ENCODE peak calls at places on chromosome 4, in eight cellular contexts. Y, A, Q, U, H, G, N and S are unnamed samples. For H3K9me3, the result is how much of the 10 kb centered on the place peaks cover.

GRCh38 chr4:74023709-74024108 is 14.8 kb downstream of the CXCL3 start:
- DNase-seq in Y (no peak), A (peak), Q (no peak), U (no peak), H (no peak), G (no peak), N (no peak), S (no peak)

GRCh38 chr4:78298618-78299017 is 241.5 kb downstream of the FRAS1 start:
- DNase-seq in Y (no peak), A (no peak), Q (no peak), U (no peak), H (no peak), G (no peak), N (no peak), S (no peak)

GRCh38 chr4:95129036-95129435 is 371.3 kb downstream of the BMPR1B start:
- DNase-seq in Y (no peak), A (no peak), Q (no peak), U (no peak), H (no peak), G (no peak), N (no peak), S (no peak)

GRCh38 chr4:162909952-162910351 is 256.7 kb downstream of the NAF1 start:
- DNase-seq in Y (no peak), A (no peak), Q (no peak), U (no peak), H (no peak), G (no peak), N (no peak), S (no peak)

GRCh38 chr4:47193179-47193578 is 161.8 kb downstream of the GABRB1 start:
- DNase-seq in Y (no peak), A (no peak), Q (no peak), U (no peak), H (no peak), G (no peak), N (no peak), S (no peak)

GRCh38 chr4:21726255-21726815 is 222.2 kb downstream of the KCNIP4 start:
- DNase-seq in Y (no peak), A (no peak), Q (no peak), U (no peak), H (no peak), G (no peak), N (no peak), S (no peak)

GRCh38 chr4:107718351-107718965 is 1.6 kb downstream of the PAPSS1 start:
- DNase-seq in Y (no peak), A (no peak), Q (no peak), U (no peak), H (no peak), G (no peak), N (no peak), S (no peak)

GRCh38 chr4:179867300-179867878 is 2375.8 kb upstream of the TENM3 start:
- DNase-seq in Y (peak), A (peak), Q (peak), U (peak), H (no peak), G (no peak), N (peak), S (no peak)

GRCh38 chr4:120509719-120510118 is 412.8 kb downstream of the PRDM5 start:
- DNase-seq in Y (no peak), A (no peak), Q (no peak), U (no peak), H (no peak), G (no peak), N (no peak), S (no peak)

GRCh38 chr4:138916763-138917162 is 98.8 kb upstream of the NOCT start:
- DNase-seq in Y (no peak), A (no peak), Q (no peak), U (no peak), H (no peak), G (no peak), N (no peak), S (no peak)

GRCh38 chr4:124135409-124135813 is 577.1 kb downstream of the ANKRD50 start:
- DNase-seq in Y (no peak), A (no peak), Q (no peak), U (no peak), H (no peak), G (no peak), N (no peak), S (no peak)

GRCh38 chr4:95889662-95890061 is 49.8 kb downstream of the PDHA2 start:
- DNase-seq in Y (no peak), A (no peak), Q (no peak), U (no peak), H (no peak), G (no peak), N (no peak), S (no peak)

GRCh38 chr4:168978001-168978700 is 31.9 kb downstream of the CBR4 start:
- DNase-seq in Y (peak), A (no peak), Q (no peak), U (no peak), H (no peak), G (no peak), N (no peak), S (no peak)

GRCh38 chr4:15043226-15043625 is 40.9 kb downstream of the CPEB2 start:
- DNase-seq in Y (peak), A (no peak), Q (no peak), U (no peak), H (no peak), G (no peak), N (no peak), S (no peak)

GRCh38 chr4:24256547-24256946 is 327.8 kb downstream of the DHX15 start:
- DNase-seq in Y (no peak), A (no peak), Q (no peak), U (no peak), H (no peak), G (no peak), N (no peak), S (no peak)

DNA sequence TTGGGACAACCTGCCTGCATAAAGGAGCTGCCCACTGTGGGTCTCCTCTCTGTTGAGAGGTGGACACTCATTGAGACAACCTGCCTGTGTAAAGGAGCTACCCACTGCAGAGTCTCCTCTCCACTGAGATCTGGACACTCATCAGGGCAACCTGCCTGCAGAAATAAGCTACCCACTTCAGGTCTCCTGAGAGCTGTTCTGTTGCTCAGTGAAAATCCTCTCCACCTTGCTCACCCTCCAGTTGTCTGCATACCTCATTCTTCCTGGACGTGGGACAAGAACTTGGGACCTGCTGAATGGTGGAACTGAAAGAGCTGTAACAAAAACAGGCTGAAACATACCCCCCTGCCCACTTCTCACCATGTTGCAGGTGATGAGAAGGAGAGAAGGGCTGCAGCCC is 59.9 kb upstream of the CDKN2AIP start:
- DNase-seq in Y (no peak), A (no peak), Q (no peak), U (no peak), H (no peak), G (peak), N (no peak), S (no peak)
- H3K9me3 ChIP-seq in Y (under half), A (under half), Q (under half), U (under half), H (under half), G (under half), N (under half), S (under half)

GRCh38 chr4:154744341-154744948 is 645 bp downstream of the LRAT start:
- DNase-seq in Y (no peak), A (no peak), Q (no peak), U (no peak), H (no peak), G (no peak), N (no peak), S (no peak)

GRCh38 chr4:154741877-154742851 is 1.6 kb upstream of the LRAT start:
- DNase-seq in Y (no peak), A (no peak), Q (peak), U (peak), H (no peak), G (no peak), N (no peak), S (no peak)

GRCh38 chr4:154740462-154740861 is 3.3 kb upstream of the LRAT start:
- DNase-seq in Y (no peak), A (no peak), Q (no peak), U (peak), H (no peak), G (no peak), N (no peak), S (no peak)

GRCh38 chr4:154741131-154741530 is 2.7 kb upstream of the LRAT start:
- DNase-seq in Y (no peak), A (no peak), Q (no peak), U (no peak), H (no peak), G (no peak), N (no peak), S (no peak)

DNA sequence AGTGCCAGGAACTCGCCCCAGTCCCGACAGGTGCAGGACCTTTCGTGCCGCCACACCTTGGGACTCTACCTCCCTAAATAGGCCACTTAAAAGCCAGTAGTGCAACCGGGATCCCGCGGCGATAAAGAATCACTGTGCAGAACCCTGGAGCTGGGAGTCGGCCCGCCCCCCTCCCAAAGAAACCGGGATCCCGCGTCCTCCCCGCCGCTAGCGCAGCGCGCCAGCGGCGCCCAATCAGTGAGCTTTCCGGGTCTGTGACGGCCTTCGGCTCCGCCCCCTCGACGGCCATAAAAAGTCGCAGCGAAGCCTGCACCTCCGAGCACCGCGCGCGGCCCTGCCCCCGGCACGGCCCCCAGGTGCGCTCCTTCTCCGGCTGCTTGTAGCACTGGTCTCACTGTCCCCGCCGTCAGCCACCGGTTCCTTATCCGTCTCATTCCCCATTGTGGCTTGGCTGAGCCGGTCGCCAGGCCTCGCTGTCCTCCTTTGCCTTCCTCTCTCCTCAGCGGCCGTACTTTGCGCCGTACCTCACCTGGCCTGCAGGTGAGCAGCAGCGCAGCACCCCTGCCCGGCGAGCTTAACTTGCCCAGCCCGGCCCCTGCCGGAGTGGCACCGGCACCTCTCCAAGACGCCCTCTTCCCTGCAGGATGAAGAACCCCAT is at the start of gene LRAT:
- DNase-seq in Y (peak), A (peak), Q (peak), U (peak), H (peak), G (peak), N (no peak), S (no peak)
- TF ChIP-seq POLR2A in Y (no peak), A (no peak), Q (no peak), U (peak), H (no peak), G (no peak), N (no peak), S (no peak)

GRCh38 chr4:129063640-129064039 is 29.7 kb downstream of the SCLT1 start:
- DNase-seq in Y (no peak), A (no peak), Q (no peak), U (no peak), H (no peak), G (no peak), N (no peak), S (no peak)

GRCh38 chr4:129062580-129062979 is 30.8 kb downstream of the SCLT1 start:
- DNase-seq in Y (no peak), A (no peak), Q (no peak), U (no peak), H (no peak), G (no peak), N (no peak), S (no peak)

GRCh38 chr4:129064717-129065116 is 28.6 kb downstream of the SCLT1 start:
- DNase-seq in Y (no peak), A (no peak), Q (no peak), U (no peak), H (no peak), G (no peak), N (no peak), S (no peak)

DNA sequence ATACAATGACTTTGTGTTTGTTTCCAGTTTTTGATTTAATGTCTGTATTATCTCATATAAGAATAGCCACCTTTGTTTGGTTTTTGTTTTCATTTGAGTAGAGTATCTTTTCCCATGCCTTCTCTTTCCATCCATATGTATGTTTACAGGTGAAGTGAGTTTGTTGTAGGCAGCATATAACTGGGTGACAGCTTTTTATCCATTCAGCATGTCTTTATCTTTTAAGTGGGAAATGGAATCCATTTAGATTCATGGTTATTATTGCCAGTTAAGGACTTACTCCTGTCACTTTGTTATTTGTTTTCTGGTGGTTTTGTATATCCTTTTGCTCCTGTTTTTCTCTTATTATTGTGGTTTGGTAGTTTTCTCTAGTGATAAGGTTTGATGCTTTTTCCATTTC is 34.3 kb downstream of the SCLT1 start:
- DNase-seq in Y (no peak), A (no peak), Q (no peak), U (no peak), H (no peak), G (no peak), N (no peak), S (no peak)
- H3K9me3 ChIP-seq in Y (under half), A (half or more), Q (under half), U (half or more), H (half or more), G (under half), N (half or more), S (half or more)

DNA sequence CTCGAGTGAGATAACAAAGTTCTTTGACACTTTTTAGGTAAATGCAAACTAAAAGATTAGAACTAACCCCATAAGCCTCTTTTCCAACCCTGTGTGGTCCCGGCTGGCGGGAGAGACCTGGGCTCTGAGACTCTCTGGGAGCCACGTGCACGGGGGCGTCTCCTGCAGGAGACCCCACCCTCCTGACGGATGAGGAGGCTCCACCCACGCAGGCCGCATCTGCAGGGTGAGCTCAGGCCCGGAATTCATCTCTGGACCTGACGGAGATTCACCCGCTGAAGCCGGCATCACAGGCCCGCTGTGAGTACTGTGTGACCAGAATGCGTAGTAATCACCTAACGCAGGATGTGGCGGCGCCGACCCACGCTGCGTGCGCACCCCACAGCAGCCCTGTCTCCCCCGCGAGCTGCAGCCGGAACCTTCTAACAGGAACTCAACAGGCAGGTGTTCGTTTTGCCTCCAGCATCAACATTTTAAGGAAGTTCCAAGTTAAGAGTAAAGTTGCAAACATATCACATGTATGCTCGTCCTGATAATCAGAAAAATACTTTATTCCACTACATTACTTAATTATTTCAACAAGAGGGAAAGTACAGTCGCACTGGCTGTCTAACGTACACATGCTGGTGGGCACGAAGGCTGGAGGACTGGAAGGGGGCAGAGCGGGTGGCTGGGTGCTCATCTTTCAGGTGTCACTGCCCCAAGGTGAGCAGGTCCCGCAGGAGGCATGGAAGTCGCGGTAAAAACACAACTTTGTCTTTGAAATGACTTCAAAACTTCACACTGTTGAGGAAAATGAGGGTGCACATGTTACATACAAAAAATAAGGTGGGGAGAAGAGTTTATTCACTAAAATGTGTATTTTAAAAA is 44.5 kb downstream of the FGFRL1 start:
- DNase-seq in Y (peak), A (no peak), Q (peak), U (no peak), H (peak), G (peak), N (no peak), S (peak)
- TF ChIP-seq POLR2A in Y (no peak), A (no peak), Q (no peak), U (no peak), H (no peak), G (no peak), N (no peak), S (no peak)